ENCODE peak calls at places on chromosomes 3 and 15, in four cellular contexts. One of them, this sample, is unnamed.

GRCh38 chr3:121431717-121432517 is 113.9 kb downstream of the POLQ start:
- DNase-seq in PC-3: peak; percentile 17
- DNase-seq in colonic mucosa: peak; percentile 35
- DNase-seq in GM23248: peak; percentile 66
- DNase-seq in this sample: peak; percentile 2

GRCh38 chr3:196193037-196193737 is 18.0 kb downstream of the ZDHHC19 start:
- DNase-seq in PC-3: no peak
- DNase-seq in GM23248: no peak
- DNase-seq in colonic mucosa: no peak
- DNase-seq in this sample: peak; percentile 55

GRCh38 chr15:77179541-77179998 is 108.7 kb upstream of the TSPAN3 start:
- DNase-seq in PC-3: no peak
- DNase-seq in colonic mucosa: no peak
- DNase-seq in GM23248: no peak
- DNase-seq in this sample: no peak

GRCh38 chr3:67292356-67293225 is 294.5 kb downstream of the KBTBD8 start:
- DNase-seq in colonic mucosa: peak; percentile 32
- DNase-seq in GM23248: peak; percentile 31
- DNase-seq in PC-3: peak; percentile 42
- DNase-seq in this sample: no peak

GRCh38 chr15:78715930-78716329 is 74.9 kb upstream of the CHRNB4 start:
- DNase-seq in GM23248: peak; percentile 78
- DNase-seq in colonic mucosa: no peak
- DNase-seq in PC-3: peak; percentile 71
- DNase-seq in this sample: peak; percentile 89

GRCh38 chr15:72271895-72272212 is 500 bp downstream of the PARP6 start:
- DNase-seq in colonic mucosa: no peak
- DNase-seq in GM23248: peak; percentile 50
- DNase-seq in PC-3: no peak
- DNase-seq in this sample: peak; percentile 77

GRCh38 chr3:47324278-47324865 is 41.6 kb downstream of the KLHL18 start:
- DNase-seq in PC-3: peak; percentile 90
- DNase-seq in GM23248: peak; percentile 91
- DNase-seq in colonic mucosa: peak; percentile 67
- DNase-seq in this sample: peak; percentile 95

GRCh38 chr3:178352300-178353021 is 183.8 kb upstream of the KCNMB2 start:
- DNase-seq in GM23248: peak; percentile 82
- DNase-seq in colonic mucosa: no peak
- DNase-seq in PC-3: peak; percentile 65
- DNase-seq in this sample: no peak

GRCh38 chr15:28022181-28022580 is 76.9 kb downstream of the OCA2 start:
- DNase-seq in colonic mucosa: peak; percentile 12
- DNase-seq in GM23248: no peak
- DNase-seq in PC-3: no peak
- DNase-seq in this sample: peak; percentile 18

GRCh38 chr3:170866499-170866898 is 3.5 kb downstream of the RPL22L1 start:
- DNase-seq in colonic mucosa: no peak
- DNase-seq in PC-3: no peak
- DNase-seq in GM23248: no peak
- DNase-seq in this sample: no peak

GRCh38 chr15:87267798-87268197 is 988.7 kb downstream of the NTRK3 start:
- DNase-seq in colonic mucosa: no peak
- DNase-seq in PC-3: peak; percentile 59
- DNase-seq in GM23248: peak; percentile 23
- DNase-seq in this sample: no peak

GRCh38 chr3:136838641-136839555 is 20.0 kb downstream of the SLC35G2 start:
- DNase-seq in PC-3: peak; percentile 30
- DNase-seq in GM23248: peak; percentile 69
- DNase-seq in colonic mucosa: no peak
- DNase-seq in this sample: peak; percentile 82

GRCh38 chr15:73647259-73648026 is 14.3 kb upstream of the NPTN start:
- DNase-seq in colonic mucosa: no peak
- DNase-seq in PC-3: peak; percentile 91
- DNase-seq in GM23248: peak; percentile 32
- DNase-seq in this sample: peak; percentile 56

GRCh38 chr15:81157939-81158223 is 23.8 kb downstream of the CFAP161 start:
- DNase-seq in PC-3: no peak
- DNase-seq in GM23248: no peak
- DNase-seq in colonic mucosa: no peak
- DNase-seq in this sample: peak; percentile 21

GRCh38 chr3:7999363-7999762 is 502.3 kb upstream of the LMCD1 start:
- DNase-seq in PC-3: no peak
- DNase-seq in GM23248: no peak
- DNase-seq in colonic mucosa: no peak
- DNase-seq in this sample: no peak

GRCh38 chr15:100861511-100861991 is 18.1 kb upstream of the ALDH1A3 start:
- DNase-seq in colonic mucosa: no peak
- DNase-seq in PC-3: no peak
- DNase-seq in GM23248: no peak
- DNase-seq in this sample: peak; percentile 63

GRCh38 chr3:43296565-43296964 is 10.2 kb downstream of the SNRK start:
- DNase-seq in PC-3: peak; percentile 28
- DNase-seq in GM23248: peak; percentile 57
- DNase-seq in colonic mucosa: peak; percentile 33
- DNase-seq in this sample: no peak

GRCh38 chr3:30443756-30444673 is 162.4 kb upstream of the TGFBR2 start:
- DNase-seq in GM23248: peak; percentile 13
- DNase-seq in colonic mucosa: no peak
- DNase-seq in PC-3: no peak
- DNase-seq in this sample: no peak

GRCh38 chr15:99928429-99928981 is 195.3 kb upstream of the LYSMD4 start:
- DNase-seq in PC-3: peak; percentile 61
- DNase-seq in GM23248: peak; percentile 84
- DNase-seq in colonic mucosa: peak; percentile 87
- DNase-seq in this sample: peak; percentile 97

GRCh38 chr15:92693922-92694331 is 38.4 kb upstream of the FAM174B start:
- DNase-seq in PC-3: peak; percentile 49
- DNase-seq in GM23248: peak; percentile 15
- DNase-seq in colonic mucosa: no peak
- DNase-seq in this sample: no peak

GRCh38 chr3:184696643-184697042 is 15.2 kb downstream of the MAGEF1 start:
- DNase-seq in GM23248: no peak
- DNase-seq in PC-3: no peak
- DNase-seq in colonic mucosa: no peak
- DNase-seq in this sample: no peak

GRCh38 chr3:71511446-71511845 is 72.1 kb downstream of the FOXP1 start:
- DNase-seq in colonic mucosa: no peak
- DNase-seq in PC-3: no peak
- DNase-seq in GM23248: peak; percentile 8
- DNase-seq in this sample: no peak

GRCh38 chr3:62587169-62587568 is 213.8 kb upstream of the FEZF2 start:
- DNase-seq in GM23248: peak; percentile 76
- DNase-seq in colonic mucosa: no peak
- DNase-seq in PC-3: peak; percentile 25
- DNase-seq in this sample: no peak

GRCh38 chr15:95018888-95019545 is 787.7 kb downstream of the MCTP2 start:
- DNase-seq in PC-3: peak; percentile 78
- DNase-seq in GM23248: peak; percentile 88
- DNase-seq in colonic mucosa: no peak
- DNase-seq in this sample: no peak

GRCh38 chr3:58679451-58679850 is 12.9 kb upstream of the FAM3D start:
- DNase-seq in GM23248: no peak
- DNase-seq in PC-3: no peak
- DNase-seq in colonic mucosa: no peak
- DNase-seq in this sample: no peak

GRCh38 chr3:55169608-55170010 is 241.8 kb upstream of the LRTM1 start:
- DNase-seq in GM23248: peak; percentile 97
- DNase-seq in PC-3: peak; percentile 66
- DNase-seq in colonic mucosa: no peak
- DNase-seq in this sample: peak; percentile 52

GRCh38 chr3:194352631-194353290 is 1.6 kb upstream of the CPN2 start:
- DNase-seq in GM23248: no peak
- DNase-seq in PC-3: no peak
- DNase-seq in colonic mucosa: no peak
- DNase-seq in this sample: no peak

GRCh38 chr3:194395201-194395600 is 3.9 kb downstream of the GP5 start:
- DNase-seq in GM23248: no peak
- DNase-seq in colonic mucosa: peak; percentile 49
- DNase-seq in PC-3: peak; percentile 14
- DNase-seq in this sample: no peak

GRCh38 chr15:97892167-97892938 is 68.2 kb upstream of the ARRDC4 start:
- DNase-seq in colonic mucosa: no peak
- DNase-seq in PC-3: no peak
- DNase-seq in GM23248: no peak
- DNase-seq in this sample: no peak

GRCh38 chr3:36837089-36837488 is 72.7 kb upstream of the DCLK3 start:
- DNase-seq in colonic mucosa: no peak
- DNase-seq in PC-3: no peak
- DNase-seq in GM23248: no peak
- DNase-seq in this sample: no peak

GRCh38 chr15:84947947-84948830 is 33.5 kb upstream of the PDE8A start:
- DNase-seq in colonic mucosa: no peak
- DNase-seq in GM23248: peak; percentile 97
- DNase-seq in PC-3: peak; percentile 96
- DNase-seq in this sample: peak; percentile 96

GRCh38 chr3:55416381-55416821 is 70.7 kb downstream of the WNT5A start:
- DNase-seq in colonic mucosa: no peak
- DNase-seq in PC-3: peak; percentile 94
- DNase-seq in GM23248: peak; percentile 93
- DNase-seq in this sample: peak; percentile 61

GRCh38 chr3:5699811-5700210 is 512.3 kb downstream of the EDEM1 start:
- DNase-seq in PC-3: peak; percentile 40
- DNase-seq in colonic mucosa: peak; percentile 63
- DNase-seq in GM23248: no peak
- DNase-seq in this sample: no peak

GRCh38 chr3:5698851-5699250 is 511.3 kb downstream of the EDEM1 start:
- DNase-seq in PC-3: no peak
- DNase-seq in colonic mucosa: no peak
- DNase-seq in GM23248: no peak
- DNase-seq in this sample: no peak

GRCh38 chr3:5694267-5694666 is 506.8 kb downstream of the EDEM1 start:
- DNase-seq in PC-3: peak; percentile 33
- DNase-seq in colonic mucosa: no peak
- DNase-seq in GM23248: no peak
- DNase-seq in this sample: no peak

DNA sequence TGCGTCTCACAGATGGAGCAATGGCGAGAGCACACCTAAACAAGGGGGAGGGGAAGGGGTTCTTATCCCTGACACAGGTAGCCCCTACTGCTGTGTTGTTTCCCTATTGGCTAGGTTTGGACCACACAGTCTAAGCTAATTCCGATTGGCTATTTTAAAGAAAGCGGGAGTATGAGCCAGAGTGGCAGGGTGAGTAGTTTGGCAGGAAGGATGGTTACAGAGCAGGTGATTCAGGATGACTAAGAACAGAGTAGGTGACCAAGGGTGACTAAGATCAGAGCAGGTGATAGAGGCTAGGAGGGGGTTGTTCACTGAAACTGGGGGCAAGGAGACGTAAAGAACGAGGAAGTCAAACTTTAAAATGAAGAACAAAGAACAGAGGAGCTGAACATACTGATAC is 511.8 kb downstream of the EDEM1 start:
- DNase-seq in colonic mucosa: peak; percentile 22
- DNase-seq in PC-3: peak; percentile 87
- DNase-seq in GM23248: no peak
- DNase-seq in this sample: no peak
- H3K27me3 ChIP-seq in colonic mucosa: no peaks in the 10 kb centered on the region
- H3K27me3 ChIP-seq in PC-3: no peaks in the 10 kb centered on the region
- H3K27me3 ChIP-seq in GM23248: no peaks in the 10 kb centered on the region
- H3K27me3 ChIP-seq in this sample: no peaks in the 10 kb centered on the region

DNA sequence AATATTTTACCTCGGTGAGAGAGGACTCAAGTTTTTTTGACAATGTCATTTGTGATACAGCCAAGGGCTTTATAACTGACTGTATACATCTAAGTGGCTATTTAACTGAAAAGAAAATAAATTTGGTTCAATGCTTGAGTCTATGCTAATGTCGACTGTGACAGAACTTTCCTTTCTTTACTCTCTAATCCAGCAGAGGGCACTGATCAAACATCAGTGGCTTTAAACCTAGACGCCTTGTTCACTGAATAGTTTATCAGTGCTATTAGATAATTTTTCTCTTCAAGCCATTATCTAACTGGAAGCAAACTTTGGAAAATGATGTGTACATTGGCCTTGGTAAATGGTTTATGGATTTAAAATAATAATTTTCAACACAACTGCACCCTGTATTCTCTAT is 285.1 kb downstream of the CHL1 start:
- DNase-seq in GM23248: peak; percentile 42
- DNase-seq in PC-3: peak; percentile 30
- DNase-seq in colonic mucosa: no peak
- DNase-seq in this sample: no peak
- H3K9me3 ChIP-seq in GM23248: no peaks in the 10 kb centered on the region
- H3K9me3 ChIP-seq in PC-3: peaks cover 4% of the 10 kb centered on the region
- H3K9me3 ChIP-seq in colonic mucosa: no peaks in the 10 kb centered on the region
- H3K9me3 ChIP-seq in this sample: peaks cover 3% of the 10 kb centered on the region

DNA sequence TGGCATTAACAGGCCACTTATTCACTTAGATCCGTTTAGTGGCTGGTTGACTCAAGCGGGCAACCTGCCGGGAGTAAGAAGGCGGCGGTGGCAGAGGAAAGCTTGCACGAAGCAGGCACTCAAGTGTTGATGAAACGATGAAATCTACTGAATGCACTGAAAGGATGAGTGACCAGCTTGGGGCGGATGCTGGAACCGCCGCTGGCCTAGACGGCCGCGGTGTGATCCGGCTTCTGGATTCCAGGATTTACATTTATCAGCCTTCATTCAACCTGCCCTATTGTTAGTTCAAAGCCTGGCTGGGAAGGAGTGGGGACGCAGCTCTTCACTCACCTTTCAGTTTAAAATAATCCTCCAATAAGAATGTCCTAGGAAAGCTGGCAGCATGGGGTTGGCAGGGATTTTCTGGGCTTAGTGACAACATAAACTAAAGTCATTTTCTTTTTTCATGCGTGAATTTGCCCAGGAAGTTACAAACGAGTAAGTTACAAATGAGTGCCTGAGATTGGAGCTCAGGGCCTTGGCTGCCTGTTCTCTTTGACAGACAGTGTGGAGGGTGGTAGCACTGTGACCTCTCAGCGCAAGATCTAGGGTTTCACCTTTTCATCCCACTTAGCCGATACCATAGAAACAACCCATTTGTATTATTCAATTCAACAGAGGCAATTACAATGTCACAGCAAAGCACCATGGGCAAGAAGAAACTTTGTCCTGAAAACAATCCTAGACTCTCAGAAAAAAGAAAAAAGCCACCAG is 1.1 kb upstream of the PLCH1 start:
- DNase-seq in colonic mucosa: peak; percentile 53
- DNase-seq in GM23248: peak; percentile 65
- DNase-seq in PC-3: peak; percentile 74
- DNase-seq in this sample: peak; percentile 88
- H3K4me3 ChIP-seq in colonic mucosa: peak overlapping the region; percentile 71
- H3K4me3 ChIP-seq in GM23248: peak overlapping the region; percentile 89
- H3K4me3 ChIP-seq in PC-3: peak overlapping the region; percentile 91
- H3K4me3 ChIP-seq in this sample: peak overlapping the region; percentile 68

GRCh38 chr3:147385059-147386012 is 21.0 kb downstream of the ZIC4 start:
- DNase-seq in colonic mucosa: no peak
- DNase-seq in GM23248: no peak
- DNase-seq in PC-3: no peak
- DNase-seq in this sample: no peak

GRCh38 chr3:147388395-147389264 is 17.7 kb downstream of the ZIC4 start:
- DNase-seq in GM23248: no peak
- DNase-seq in colonic mucosa: no peak
- DNase-seq in PC-3: no peak
- DNase-seq in this sample: no peak

GRCh38 chr3:147390589-147391569 is 15.5 kb downstream of the ZIC4 start:
- DNase-seq in GM23248: no peak
- DNase-seq in PC-3: no peak
- DNase-seq in colonic mucosa: no peak
- DNase-seq in this sample: no peak

GRCh38 chr3:147389265-147390175 is 16.8 kb downstream of the ZIC4 start:
- DNase-seq in GM23248: no peak
- DNase-seq in PC-3: no peak
- DNase-seq in colonic mucosa: no peak
- DNase-seq in this sample: no peak

GRCh38 chr3:147387550-147388394 is 18.6 kb downstream of the ZIC4 start:
- DNase-seq in PC-3: no peak
- DNase-seq in colonic mucosa: no peak
- DNase-seq in GM23248: no peak
- DNase-seq in this sample: no peak
- H3K27me3 ChIP-seq in PC-3: peaks cover 88% of the 10 kb centered on the region
- H3K27me3 ChIP-seq in colonic mucosa: peaks cover 83% of the 10 kb centered on the region
- H3K27me3 ChIP-seq in GM23248: no peaks in the 10 kb centered on the region
- H3K27me3 ChIP-seq in this sample: peaks cover 98% of the 10 kb centered on the region

This sample was measured in osteoblast.